ENCODE peak calls at places on chromosomes 11 and 22, in ten cellular contexts. D is mesothelial cell of epicardium, B is osteocyte, N is nucleus accumbens, S is GM23338, K is NCI-H2029 treated with DMSO at 0.1 percent for 48 hours, G is GM19239, L is activated T-cell treated with anti-CD3 and anti-CD28 coated beads for 24 hours, Z is midbrain, F is DMS53. R is an unnamed sample.

GRCh38 chr22:47275479-47276218 is 513.2 kb downstream of the TBC1D22A start:
- DNase-seq in D (no peak), B (no peak), N (no peak), S (no peak), K (no peak), G (no peak), L (no peak), Z (no peak), F (no peak), R (no peak)

GRCh38 chr22:22796729-22797128 is 90.9 kb upstream of the IGLL5 start:
- DNase-seq in D (no peak), B (no peak), N (no peak), S (no peak), K (no peak), G (no peak), L (no peak), Z (no peak), F (no peak), R (no peak)

GRCh38 chr11:85444479-85444878 is 182.7 kb downstream of the DLG2 start:
- DNase-seq in D (no peak), B (no peak), N (no peak), S (no peak), K (no peak), G (no peak), L (no peak), Z (no peak), F (no peak), R (no peak)

GRCh38 chr11:86091566-86091965 is 22.7 kb upstream of the PICALM start:
- DNase-seq in D (no peak), B (no peak), N (no peak), S (no peak), K (no peak), G (no peak), L (no peak), Z (peak; percentile 28), F (no peak), R (no peak)

GRCh38 chr11:7196396-7197146 is 55.1 kb upstream of the SYT9 start:
- DNase-seq in D (no peak), B (no peak), N (no peak), S (no peak), K (no peak), G (no peak), L (no peak), Z (no peak), F (no peak), R (no peak)

GRCh38 chr22:45997077-45997774 is 20.3 kb upstream of the WNT7B start:
- DNase-seq in D (no peak), B (peak; percentile 95), N (peak; percentile 81), S (peak; percentile 37), K (peak; percentile 64), G (no peak), L (no peak), Z (peak; percentile 81), F (peak; percentile 43), R (peak; percentile 81)

GRCh38 chr22:32422062-32422461 is 10.0 kb upstream of the RTCB start:
- DNase-seq in D (no peak), B (no peak), N (no peak), S (peak; percentile 36), K (no peak), G (no peak), L (no peak), Z (no peak), F (no peak), R (no peak)

GRCh38 chr11:105142167-105142566 is 2.6 kb upstream of the CARD18 start:
- DNase-seq in D (no peak), B (no peak), N (no peak), S (no peak), K (no peak), G (no peak), L (no peak), Z (no peak), F (no peak), R (no peak)

GRCh38 chr11:10592331-10592730 is 23.9 kb upstream of the LYVE1 start:
- DNase-seq in D (no peak), B (no peak), N (no peak), S (no peak), K (no peak), G (no peak), L (no peak), Z (no peak), F (peak; percentile 10), R (peak; percentile 26)

GRCh38 chr11:117815262-117815803 is 9.2 kb downstream of the FXYD2 start:
- DNase-seq in D (no peak), B (no peak), N (no peak), S (no peak), K (no peak), G (no peak), L (peak; percentile 63), Z (peak; percentile 31), F (peak; percentile 67), R (no peak)

GRCh38 chr22:43956805-43957463 is 1.7 kb downstream of the SAMM50 start:
- DNase-seq in D (no peak), B (no peak), N (no peak), S (peak; percentile 25), K (no peak), G (no peak), L (no peak), Z (no peak), F (no peak), R (no peak)

GRCh38 chr22:45640291-45640940 is 31.2 kb upstream of the ATXN10 start:
- DNase-seq in D (no peak), B (no peak), N (no peak), S (no peak), K (no peak), G (no peak), L (no peak), Z (no peak), F (no peak), R (no peak)

GRCh38 chr11:100576044-100577021 is 110.8 kb upstream of the ARHGAP42 start:
- DNase-seq in D (no peak), B (no peak), N (peak; percentile 12), S (peak; percentile 76), K (peak; percentile 45), G (peak; percentile 17), L (no peak), Z (peak; percentile 54), F (peak; percentile 85), R (peak; percentile 47)

GRCh38 chr22:49934891-49935557 is 16.6 kb downstream of the CRELD2 start:
- DNase-seq in D (no peak), B (no peak), N (peak; percentile 26), S (peak; percentile 86), K (no peak), G (peak; percentile 76), L (peak; percentile 81), Z (peak; percentile 34), F (peak; percentile 76), R (peak; percentile 73)

GRCh38 chr11:108891909-108892511 is 227.1 kb downstream of the DDX10 start:
- DNase-seq in D (no peak), B (no peak), N (no peak), S (no peak), K (peak; percentile 53), G (no peak), L (no peak), Z (no peak), F (no peak), R (no peak)

GRCh38 chr11:120057595-120058581 is 80.0 kb downstream of the TRIM29 start:
- DNase-seq in D (no peak), B (peak; percentile 80), N (no peak), S (peak; percentile 88), K (no peak), G (no peak), L (no peak), Z (no peak), F (peak; percentile 10), R (peak; percentile 62)

GRCh38 chr11:122099345-122100045 is 16.5 kb downstream of the BLID start:
- DNase-seq in D (no peak), B (no peak), N (peak; percentile 58), S (no peak), K (no peak), G (no peak), L (no peak), Z (peak; percentile 76), F (no peak), R (no peak)

GRCh38 chr22:19641254-19641982 is 72.9 kb upstream of the SEPTIN5 start:
- DNase-seq in D (peak; percentile 69), B (no peak), N (peak; percentile 4), S (peak; percentile 91), K (peak; percentile 6), G (no peak), L (no peak), Z (no peak), F (peak; percentile 78), R (peak; percentile 83)

GRCh38 chr11:34790620-34791019 is 125.6 kb downstream of the APIP start:
- DNase-seq in D (no peak), B (no peak), N (no peak), S (peak; percentile 40), K (no peak), G (no peak), L (no peak), Z (no peak), F (peak; percentile 41), R (no peak)

GRCh38 chr11:16511109-16511806 is 154.9 kb upstream of the SOX6 start:
- DNase-seq in D (no peak), B (no peak), N (peak; percentile 0), S (no peak), K (no peak), G (no peak), L (no peak), Z (no peak), F (peak; percentile 48), R (no peak)

GRCh38 chr11:62324738-62325556 is 12.3 kb upstream of the ASRGL1 start:
- DNase-seq in D (no peak), B (no peak), N (no peak), S (peak; percentile 85), K (no peak), G (no peak), L (peak; percentile 42), Z (peak; percentile 13), F (peak; percentile 54), R (peak; percentile 84)

GRCh38 chr11:14390669-14391068 is 31.7 kb upstream of the RRAS2 start:
- DNase-seq in D (no peak), B (no peak), N (no peak), S (no peak), K (no peak), G (no peak), L (no peak), Z (no peak), F (no peak), R (no peak)

GRCh38 chr11:71140206-71140919 is 112.0 kb downstream of the SHANK2 start:
- DNase-seq in D (no peak), B (no peak), N (peak; percentile 77), S (no peak), K (peak; percentile 53), G (no peak), L (no peak), Z (no peak), F (no peak), R (no peak)

GRCh38 chr11:66886671-66887221 is 29.9 kb downstream of the LRFN4 start:
- DNase-seq in D (no peak), B (no peak), N (no peak), S (no peak), K (no peak), G (no peak), L (no peak), Z (no peak), F (no peak), R (peak; percentile 53)

GRCh38 chr11:62546937-62547625 is 475 bp upstream of the AHNAK start:
- DNase-seq in D (peak; percentile 52), B (no peak), N (no peak), S (peak; percentile 60), K (no peak), G (no peak), L (no peak), Z (no peak), F (peak; percentile 56), R (no peak)

GRCh38 chr11:107898270-107898669 is 30.0 kb upstream of the RAB39A start:
- DNase-seq in D (no peak), B (no peak), N (no peak), S (peak; percentile 62), K (no peak), G (peak; percentile 23), L (no peak), Z (no peak), F (peak; percentile 51), R (peak; percentile 23)

GRCh38 chr11:57885298-57886035 is 123.9 kb downstream of the CTNND1 start:
- DNase-seq in D (no peak), B (peak; percentile 38), N (no peak), S (peak; percentile 65), K (no peak), G (no peak), L (no peak), Z (no peak), F (peak; percentile 1), R (peak; percentile 76)

GRCh38 chr11:12692238-12693074 is 18.2 kb downstream of the TEAD1 start:
- DNase-seq in D (no peak), B (no peak), N (peak; percentile 56), S (no peak), K (peak; percentile 84), G (no peak), L (no peak), Z (peak; percentile 74), F (peak; percentile 97), R (peak; percentile 41)

R was measured in iPS-NIHi11.